ENCODE peak calls at places on chromosomes 11 and 22, in nine cellular contexts. A is naive B cell; T is activated T-cell treated with anti-CD3 and anti-CD28 coated beads for 1 hour; P is fibroblast of lung; R is iPS DF 6.9; Y is activated CD4-positive, alpha-beta T cell treated with anti-CD3 and anti-CD28 coated beads, Interleukin-2, amount 10 ng/mL, durations not matched to agents 7 days and 5 days; W is pancreas; I is hypothalamus; D is AG08396. G is an unnamed sample.

GRCh38 chr11:75499423-75500305 is 26.1 kb downstream of the GDPD5 start:
- DNase-seq in A (no peak), T (no peak), P (peak; percentile 98), R (no peak), Y (no peak), W (no peak), I (no peak), D (peak; percentile 90), G (no peak)

GRCh38 chr22:17903564-17904295 is 120.6 kb downstream of the MICAL3 start:
- DNase-seq in A (no peak), T (no peak), P (no peak), R (no peak), Y (no peak), W (no peak), I (no peak), D (no peak), G (no peak)

GRCh38 chr22:48745842-48746788 is 1081.6 kb downstream of the BRD1 start:
- DNase-seq in A (no peak), T (no peak), P (no peak), R (no peak), Y (no peak), W (no peak), I (no peak), D (no peak), G (peak; percentile 2)

GRCh38 chr11:2752923-2753322 is 53.1 kb upstream of the KCNQ1OT1 start:
- DNase-seq in A (no peak), T (no peak), P (no peak), R (no peak), Y (no peak), W (peak; percentile 35), I (no peak), D (no peak), G (no peak)

GRCh38 chr11:64694821-64695365 is 28.1 kb downstream of the NRXN2 start:
- DNase-seq in A (peak; percentile 31), T (no peak), P (no peak), R (no peak), Y (no peak), W (no peak), I (no peak), D (no peak), G (no peak)

GRCh38 chr11:35029979-35030378 is 109.0 kb upstream of the CD44 start:
- DNase-seq in A (no peak), T (no peak), P (peak; percentile 90), R (no peak), Y (peak; percentile 29), W (no peak), I (no peak), D (peak; percentile 21), G (peak; percentile 49)

GRCh38 chr11:131136476-131136875 is 220.2 kb upstream of the SNX19 start:
- DNase-seq in A (no peak), T (no peak), P (peak; percentile 26), R (no peak), Y (no peak), W (no peak), I (no peak), D (peak; percentile 35), G (no peak)

GRCh38 chr22:38172016-38172431 is 9.6 kb downstream of the PLA2G6 start:
- DNase-seq in A (no peak), T (no peak), P (peak; percentile 75), R (no peak), Y (no peak), W (no peak), I (no peak), D (no peak), G (no peak)

GRCh38 chr11:123212406-123212805 is 17.4 kb upstream of the CLMP start:
- DNase-seq in A (no peak), T (no peak), P (no peak), R (no peak), Y (no peak), W (no peak), I (no peak), D (no peak), G (no peak)

GRCh38 chr11:5591613-5592012 is 4.8 kb upstream of the TRIM6 start:
- DNase-seq in A (no peak), T (no peak), P (no peak), R (no peak), Y (no peak), W (no peak), I (no peak), D (no peak), G (no peak)

GRCh38 chr22:19733755-19734154 is 10.4 kb downstream of the GP1BB start:
- DNase-seq in A (no peak), T (no peak), P (no peak), R (no peak), Y (no peak), W (no peak), I (no peak), D (no peak), G (no peak)

GRCh38 chr11:16346975-16347374 is 9.4 kb downstream of the SOX6 start:
- DNase-seq in A (no peak), T (no peak), P (peak; percentile 62), R (no peak), Y (no peak), W (no peak), I (no peak), D (peak; percentile 4), G (no peak)

GRCh38 chr11:116790167-116791001 is 1.3 kb downstream of the APOA5 start:
- DNase-seq in A (no peak), T (no peak), P (no peak), R (no peak), Y (no peak), W (peak; percentile 79), I (no peak), D (no peak), G (no peak)

GRCh38 chr11:111957663-111958415 is 20.7 kb downstream of the DIXDC1 start:
- DNase-seq in A (no peak), T (no peak), P (no peak), R (no peak), Y (no peak), W (no peak), I (no peak), D (no peak), G (no peak)

GRCh38 chr22:19291580-19292261 is at the start of gene CLTCL1:
- DNase-seq in A (peak; percentile 67), T (peak; percentile 61), P (peak; percentile 64), R (peak; percentile 39), Y (peak; percentile 71), W (peak; percentile 93), I (peak; percentile 64), D (peak; percentile 100), G (peak; percentile 69)

GRCh38 chr22:26139320-26139719 is 29.9 kb upstream of the SEZ6L start:
- DNase-seq in A (no peak), T (no peak), P (no peak), R (no peak), Y (no peak), W (peak; percentile 78), I (peak; percentile 20), D (no peak), G (no peak)

GRCh38 chr11:133382217-133382746 is 150.0 kb downstream of the OPCML start:
- DNase-seq in A (no peak), T (no peak), P (peak; percentile 0), R (no peak), Y (no peak), W (no peak), I (no peak), D (no peak), G (no peak)

GRCh38 chr22:30312053-30312452 is 14.7 kb downstream of the TBC1D10A start:
- DNase-seq in A (no peak), T (no peak), P (peak; percentile 91), R (no peak), Y (no peak), W (no peak), I (no peak), D (peak; percentile 59), G (peak; percentile 46)

GRCh38 chr11:118928108-118928869 is 2.6 kb upstream of the BCL9L start:
- DNase-seq in A (peak; percentile 99), T (peak; percentile 92), P (peak; percentile 92), R (no peak), Y (peak; percentile 94), W (peak; percentile 95), I (peak; percentile 73), D (peak; percentile 96), G (peak; percentile 87)

GRCh38 chr11:45921561-45922424 is 663 bp upstream of the LARGE2 start:
- DNase-seq in A (peak; percentile 39), T (no peak), P (no peak), R (peak; percentile 76), Y (no peak), W (peak; percentile 98), I (no peak), D (peak; percentile 13), G (no peak)

GRCh38 chr22:39392341-39392948 is 7.1 kb upstream of the TAB1 start:
- DNase-seq in A (no peak), T (no peak), P (no peak), R (no peak), Y (no peak), W (peak; percentile 31), I (no peak), D (no peak), G (no peak)

GRCh38 chr22:23580586-23581251 is 629 bp upstream of the IGLL1 start:
- DNase-seq in A (no peak), T (no peak), P (no peak), R (no peak), Y (no peak), W (no peak), I (no peak), D (no peak), G (peak; percentile 11)

GRCh38 chr11:66048525-66049313 is at the start of gene GAL3ST3:
- DNase-seq in A (no peak), T (no peak), P (no peak), R (no peak), Y (no peak), W (peak; percentile 77), I (no peak), D (no peak), G (no peak)

GRCh38 chr22:35334010-35334409 is 34.3 kb downstream of the TOM1 start:
- DNase-seq in A (peak; percentile 25), T (no peak), P (no peak), R (no peak), Y (no peak), W (no peak), I (no peak), D (no peak), G (no peak)

GRCh38 chr22:29740216-29740615 is 20.4 kb downstream of the CABP7 start:
- DNase-seq in A (no peak), T (no peak), P (no peak), R (no peak), Y (no peak), W (no peak), I (no peak), D (no peak), G (no peak)

GRCh38 chr11:118050208-118050891 is 26.5 kb upstream of the TMPRSS4 start:
- DNase-seq in A (no peak), T (no peak), P (no peak), R (no peak), Y (no peak), W (no peak), I (no peak), D (no peak), G (no peak)

GRCh38 chr11:31725176-31725575 is 85.9 kb downstream of the PAX6 start:
- DNase-seq in A (no peak), T (no peak), P (peak; percentile 45), R (no peak), Y (no peak), W (no peak), I (no peak), D (no peak), G (no peak)

GRCh38 chr11:8959546-8960166 is 4.6 kb downstream of the TMEM9B start:
- DNase-seq in A (peak; percentile 12), T (no peak), P (peak; percentile 80), R (peak; percentile 74), Y (peak; percentile 64), W (no peak), I (no peak), D (peak; percentile 78), G (peak; percentile 26)

GRCh38 chr11:44430140-44430539 is 120.2 kb upstream of the ALX4 start:
- DNase-seq in A (no peak), T (no peak), P (no peak), R (no peak), Y (no peak), W (no peak), I (no peak), D (no peak), G (no peak)

GRCh38 chr11:67392182-67392715 is 463 bp downstream of the RAD9A start:
- DNase-seq in A (no peak), T (no peak), P (no peak), R (no peak), Y (no peak), W (peak; percentile 81), I (no peak), D (peak; percentile 49), G (no peak)

GRCh38 chr11:89293966-89294679 is 116.4 kb downstream of the TYR start:
- DNase-seq in A (no peak), T (no peak), P (peak; percentile 35), R (peak; percentile 31), Y (no peak), W (peak; percentile 23), I (no peak), D (peak; percentile 3), G (no peak)

G was measured in T-helper 2 cell treated with Interferon-gamma antibody and Interleukin-4, amounts not matched to agents 5 μg/mL and 100 μg/mL, for 36 hours.